ENCODE peak calls at places on chromosome 12, in five cellular contexts. V, W, O, A and F are unnamed samples.
A peak's percentile ranks its signal among the peaks of the same experiment; 100 is the strongest.

GRCh38 chr12:67517181-67517887 is 131.2 kb upstream of the DYRK2 start:
- DNase-seq in O (no peak), A (no peak), W (peak; percentile 81), V (peak; percentile 31), F (no peak)

GRCh38 chr12:1047898-1048660 is 57.1 kb downstream of the ERC1 start:
- DNase-seq in W (no peak), O (no peak), A (peak; percentile 76), V (no peak), F (no peak)

GRCh38 chr12:86283607-86284006 is 27.4 kb upstream of the MGAT4C start:
- DNase-seq in W (no peak), A (no peak), O (no peak), V (no peak), F (no peak)

GRCh38 chr12:21546721-21547120 is 20.6 kb downstream of the SPX start:
- DNase-seq in O (no peak), W (no peak), A (no peak), V (no peak), F (no peak)

GRCh38 chr12:6383572-6384498 is at the start of gene LTBR:
- DNase-seq in A (no peak), V (peak; percentile 96), O (peak; percentile 99), W (no peak), F (peak; percentile 75)

GRCh38 chr12:67366530-67367196 is 97.5 kb downstream of the CAND1 start:
- DNase-seq in A (no peak), O (no peak), V (no peak), W (peak; percentile 63), F (peak; percentile 98)

GRCh38 chr12:48189331-48190125 is 6.1 kb downstream of the CCDC184 start:
- DNase-seq in O (peak; percentile 92), V (peak; percentile 75), A (peak; percentile 63), W (peak; percentile 52), F (no peak)

GRCh38 chr12:112995008-112995407 is 16.7 kb downstream of the OAS2 start:
- DNase-seq in W (no peak), V (no peak), O (no peak), A (no peak), F (no peak)

GRCh38 chr12:68591716-68592437 is 18.8 kb upstream of the RAP1B start:
- DNase-seq in V (no peak), O (peak; percentile 93), A (no peak), W (no peak), F (no peak)

GRCh38 chr12:48927261-48927660 is 2.0 kb upstream of the FKBP11 start:
- DNase-seq in W (no peak), V (no peak), O (no peak), A (no peak), F (no peak)

GRCh38 chr12:115337693-115338543 is 653.9 kb upstream of the TBX3 start:
- DNase-seq in W (peak; percentile 92), A (no peak), V (peak; percentile 68), O (peak; percentile 39), F (peak; percentile 77)

GRCh38 chr12:57726884-57727757 is 11.4 kb downstream of the AGAP2 start:
- DNase-seq in O (peak; percentile 92), A (no peak), W (no peak), V (peak; percentile 52), F (no peak)

GRCh38 chr12:3133410-3133793 is 56.2 kb downstream of the TSPAN9 start:
- DNase-seq in W (no peak), V (peak; percentile 66), O (no peak), A (no peak), F (peak; percentile 15)

GRCh38 chr12:67989184-67989965 is at the start of gene IFNG-AS1:
- DNase-seq in O (no peak), A (no peak), W (no peak), V (no peak), F (no peak)

GRCh38 chr12:2343672-2344071 is 290.9 kb downstream of the CACNA1C start:
- DNase-seq in V (no peak), A (no peak), O (no peak), W (no peak), F (no peak)

GRCh38 chr12:122079038-122079531 is 529 bp downstream of the MLXIP start:
- DNase-seq in O (peak; percentile 77), V (peak; percentile 50), A (peak; percentile 54), W (no peak), F (no peak)

GRCh38 chr12:100859063-100859627 is 64.6 kb downstream of the ANO4 start:
- DNase-seq in A (no peak), W (no peak), O (peak; percentile 14), V (no peak), F (no peak)

GRCh38 chr12:13197526-13198141 is 1.1 kb downstream of the EMP1 start:
- DNase-seq in W (no peak), O (no peak), V (peak; percentile 77), A (no peak), F (no peak)

GRCh38 chr12:52252728-52253328 is 19.8 kb downstream of the KRT7 start:
- DNase-seq in W (no peak), O (no peak), V (no peak), A (no peak), F (no peak)

GRCh38 chr12:129716825-129717224 is 187.0 kb downstream of the TMEM132D start:
- DNase-seq in V (no peak), A (no peak), O (no peak), W (no peak), F (no peak)

GRCh38 chr12:3303410-3304136 is 187.4 kb upstream of the PRMT8 start:
- DNase-seq in V (no peak), W (no peak), A (no peak), O (peak; percentile 100), F (no peak)

GRCh38 chr12:46516933-46517578 is 144.5 kb upstream of the SLC38A2 start:
- DNase-seq in W (no peak), A (no peak), O (no peak), V (no peak), F (no peak)

GRCh38 chr12:119665164-119665929 is 2.6 kb upstream of the PRKAB1 start:
- DNase-seq in O (no peak), W (no peak), A (no peak), V (no peak), F (no peak)

GRCh38 chr12:71315328-71315960 is 124.2 kb upstream of the LGR5 start:
- DNase-seq in V (no peak), O (no peak), A (no peak), W (no peak), F (no peak)

GRCh38 chr12:61521258-61521657 is 738.9 kb upstream of the USP15 start:
- DNase-seq in V (no peak), W (no peak), A (no peak), O (no peak), F (no peak)

GRCh38 chr12:65818454-65819382 is 5.6 kb upstream of the HMGA2 start:
- DNase-seq in O (no peak), A (no peak), V (no peak), W (no peak), F (no peak)

GRCh38 chr12:22437031-22437806 is 102.7 kb upstream of the ST8SIA1 start:
- DNase-seq in V (no peak), A (no peak), O (no peak), W (peak; percentile 16), F (no peak)

GRCh38 chr12:120961604-120962486 is 16.5 kb upstream of the HNF1A start:
- DNase-seq in O (peak; percentile 45), W (no peak), A (no peak), V (no peak), F (no peak)

GRCh38 chr12:28223853-28224252 is 33.6 kb downstream of the CCDC91 start:
- DNase-seq in W (no peak), V (no peak), A (no peak), O (no peak), F (no peak)

GRCh38 chr12:29207120-29207519 is 58.0 kb downstream of the FAR2 start:
- DNase-seq in V (no peak), A (no peak), W (no peak), O (no peak), F (no peak)

GRCh38 chr12:111174283-111175108 is 194.4 kb downstream of the PHETA1 start:
- DNase-seq in W (no peak), V (no peak), A (peak; percentile 73), O (no peak), F (no peak)

GRCh38 chr12:70719672-70720420 is 82.6 kb upstream of the PTPRB start:
- DNase-seq in V (no peak), O (peak; percentile 80), W (peak; percentile 56), A (peak; percentile 70), F (peak; percentile 8)

GRCh38 chr12:93757792-93758694 is 80.9 kb downstream of the CRADD start:
- DNase-seq in V (no peak), W (no peak), A (no peak), O (no peak), F (no peak)

GRCh38 chr12:69501154-69501895 is 31.1 kb downstream of the FRS2 start:
- DNase-seq in W (no peak), V (no peak), O (no peak), A (no peak), F (no peak)

GRCh38 chr12:117273091-117273490 is 82.8 kb upstream of the FBXO21 start:
- DNase-seq in W (no peak), O (no peak), A (no peak), V (no peak), F (no peak)

GRCh38 chr12:116276433-116277216 is 868 bp downstream of the MED13L start:
- DNase-seq in W (peak; percentile 31), A (peak; percentile 75), V (peak; percentile 73), O (peak; percentile 90), F (no peak)